ENCODE peak calls at places on chromosomes 6 and 20, in five cellular contexts. One of them, this sample, is unnamed.

GRCh38 chr6:44704240-44705150 is 317.0 kb downstream of the CDC5L start:
- DNase-seq in CD8-positive, alpha-beta memory T cell: no peak
- DNase-seq in OCI-LY7: no peak
- DNase-seq in IMR-90: no peak
- DNase-seq in prostate gland: no peak
- DNase-seq in this sample: no peak

GRCh38 chr6:46876126-46876525 is 45.6 kb downstream of the ADGRF5 start:
- DNase-seq in CD8-positive, alpha-beta memory T cell: no peak
- DNase-seq in IMR-90: no peak
- DNase-seq in OCI-LY7: no peak
- DNase-seq in prostate gland: peak; percentile 48
- DNase-seq in this sample: peak; percentile 16

GRCh38 chr6:41406821-41407787 is 71.7 kb downstream of the NCR2 start:
- DNase-seq in prostate gland: no peak
- DNase-seq in OCI-LY7: no peak
- DNase-seq in CD8-positive, alpha-beta memory T cell: no peak
- DNase-seq in IMR-90: no peak
- DNase-seq in this sample: no peak

GRCh38 chr6:98343797-98344196 is 490.6 kb upstream of the POU3F2 start:
- DNase-seq in prostate gland: no peak
- DNase-seq in IMR-90: no peak
- DNase-seq in OCI-LY7: no peak
- DNase-seq in CD8-positive, alpha-beta memory T cell: no peak
- DNase-seq in this sample: no peak

GRCh38 chr20:37271421-37271768 is 9.8 kb upstream of the GHRH start:
- DNase-seq in OCI-LY7: no peak
- DNase-seq in IMR-90: no peak
- DNase-seq in prostate gland: no peak
- DNase-seq in CD8-positive, alpha-beta memory T cell: no peak
- DNase-seq in this sample: no peak

GRCh38 chr6:169777896-169778295 is 26.5 kb downstream of the ERMARD start:
- DNase-seq in OCI-LY7: no peak
- DNase-seq in IMR-90: no peak
- DNase-seq in prostate gland: no peak
- DNase-seq in CD8-positive, alpha-beta memory T cell: no peak
- DNase-seq in this sample: no peak

GRCh38 chr6:161407581-161407980 is 133.7 kb upstream of the AGPAT4 start:
- DNase-seq in IMR-90: peak; percentile 66
- DNase-seq in prostate gland: no peak
- DNase-seq in CD8-positive, alpha-beta memory T cell: no peak
- DNase-seq in OCI-LY7: no peak
- DNase-seq in this sample: no peak

GRCh38 chr6:5472583-5472982 is 211.3 kb downstream of the FARS2 start:
- DNase-seq in IMR-90: no peak
- DNase-seq in prostate gland: no peak
- DNase-seq in CD8-positive, alpha-beta memory T cell: no peak
- DNase-seq in OCI-LY7: no peak
- DNase-seq in this sample: no peak

GRCh38 chr6:130381459-130382380 is 15.9 kb downstream of the TMEM200A start:
- DNase-seq in IMR-90: no peak
- DNase-seq in prostate gland: no peak
- DNase-seq in OCI-LY7: peak; percentile 9
- DNase-seq in CD8-positive, alpha-beta memory T cell: peak; percentile 63
- DNase-seq in this sample: no peak

GRCh38 chr6:68343901-68344300 is 291.2 kb upstream of the ADGRB3 start:
- DNase-seq in IMR-90: peak; percentile 0
- DNase-seq in prostate gland: no peak
- DNase-seq in CD8-positive, alpha-beta memory T cell: no peak
- DNase-seq in OCI-LY7: peak; percentile 22
- DNase-seq in this sample: peak; percentile 54

GRCh38 chr6:170259301-170259700 is 31.6 kb downstream of the DLL1 start:
- DNase-seq in IMR-90: no peak
- DNase-seq in prostate gland: no peak
- DNase-seq in CD8-positive, alpha-beta memory T cell: peak; percentile 13
- DNase-seq in OCI-LY7: no peak
- DNase-seq in this sample: no peak

GRCh38 chr6:835476-836160 is 142.7 kb upstream of the EXOC2 start:
- DNase-seq in IMR-90: no peak
- DNase-seq in CD8-positive, alpha-beta memory T cell: no peak
- DNase-seq in prostate gland: no peak
- DNase-seq in OCI-LY7: no peak
- DNase-seq in this sample: no peak

GRCh38 chr6:27129917-27130316 is 117.6 kb upstream of the PRSS16 start:
- DNase-seq in CD8-positive, alpha-beta memory T cell: no peak
- DNase-seq in IMR-90: no peak
- DNase-seq in OCI-LY7: no peak
- DNase-seq in prostate gland: no peak
- DNase-seq in this sample: no peak

GRCh38 chr6:9397981-9398559 is 962.7 kb upstream of the SLC35B3 start:
- DNase-seq in IMR-90: no peak
- DNase-seq in prostate gland: peak; percentile 78
- DNase-seq in CD8-positive, alpha-beta memory T cell: no peak
- DNase-seq in OCI-LY7: no peak
- DNase-seq in this sample: no peak

GRCh38 chr20:57280221-57280620 is 13.8 kb upstream of the BMP7 start:
- DNase-seq in IMR-90: no peak
- DNase-seq in prostate gland: no peak
- DNase-seq in OCI-LY7: peak; percentile 73
- DNase-seq in CD8-positive, alpha-beta memory T cell: no peak
- DNase-seq in this sample: no peak

GRCh38 chr6:99241905-99242534 is 107.5 kb downstream of the FAXC start:
- DNase-seq in CD8-positive, alpha-beta memory T cell: no peak
- DNase-seq in prostate gland: peak; percentile 15
- DNase-seq in IMR-90: peak; percentile 40
- DNase-seq in OCI-LY7: peak; percentile 7
- DNase-seq in this sample: no peak

GRCh38 chr6:52335576-52335975 is 26.4 kb upstream of the PAQR8 start:
- DNase-seq in prostate gland: no peak
- DNase-seq in OCI-LY7: no peak
- DNase-seq in IMR-90: no peak
- DNase-seq in CD8-positive, alpha-beta memory T cell: no peak
- DNase-seq in this sample: no peak

GRCh38 chr6:112232845-112233256 is 21.5 kb downstream of the LAMA4 start:
- DNase-seq in prostate gland: no peak
- DNase-seq in CD8-positive, alpha-beta memory T cell: no peak
- DNase-seq in OCI-LY7: no peak
- DNase-seq in IMR-90: peak; percentile 80
- DNase-seq in this sample: no peak

GRCh38 chr6:131954099-131954774 is 3.1 kb upstream of the CCN2 start:
- DNase-seq in prostate gland: no peak
- DNase-seq in IMR-90: peak; percentile 54
- DNase-seq in OCI-LY7: no peak
- DNase-seq in CD8-positive, alpha-beta memory T cell: no peak
- DNase-seq in this sample: no peak

GRCh38 chr6:127776320-127776719 is 124.5 kb downstream of the THEMIS start:
- DNase-seq in IMR-90: no peak
- DNase-seq in CD8-positive, alpha-beta memory T cell: no peak
- DNase-seq in OCI-LY7: no peak
- DNase-seq in prostate gland: no peak
- DNase-seq in this sample: no peak

GRCh38 chr6:85362652-85363310 is 87.1 kb upstream of the NT5E start:
- DNase-seq in OCI-LY7: no peak
- DNase-seq in CD8-positive, alpha-beta memory T cell: no peak
- DNase-seq in IMR-90: peak; percentile 78
- DNase-seq in prostate gland: no peak
- DNase-seq in this sample: no peak

GRCh38 chr6:35933844-35934243 is 12.9 kb upstream of the SRPK1 start:
- DNase-seq in prostate gland: no peak
- DNase-seq in CD8-positive, alpha-beta memory T cell: no peak
- DNase-seq in IMR-90: no peak
- DNase-seq in OCI-LY7: no peak
- DNase-seq in this sample: no peak

GRCh38 chr6:35926509-35927215 is 5.8 kb upstream of the SRPK1 start:
- DNase-seq in OCI-LY7: no peak
- DNase-seq in CD8-positive, alpha-beta memory T cell: no peak
- DNase-seq in IMR-90: no peak
- DNase-seq in prostate gland: no peak
- DNase-seq in this sample: no peak

GRCh38 chr6:35935469-35935868 is 14.6 kb upstream of the SRPK1 start:
- DNase-seq in OCI-LY7: no peak
- DNase-seq in IMR-90: no peak
- DNase-seq in prostate gland: no peak
- DNase-seq in CD8-positive, alpha-beta memory T cell: no peak
- DNase-seq in this sample: no peak

GRCh38 chr6:35929601-35930000 is 8.7 kb upstream of the SRPK1 start:
- DNase-seq in OCI-LY7: no peak
- DNase-seq in IMR-90: no peak
- DNase-seq in prostate gland: no peak
- DNase-seq in CD8-positive, alpha-beta memory T cell: no peak
- DNase-seq in this sample: no peak

GRCh38 chr6:35931120-35931561 is 10.2 kb upstream of the SRPK1 start:
- DNase-seq in prostate gland: no peak
- DNase-seq in IMR-90: no peak
- DNase-seq in CD8-positive, alpha-beta memory T cell: no peak
- DNase-seq in OCI-LY7: no peak
- DNase-seq in this sample: no peak
- H3K4me3 ChIP-seq in prostate gland: no peak overlapping the region
- H3K4me3 ChIP-seq in IMR-90: no peak overlapping the region
- H3K4me3 ChIP-seq in CD8-positive, alpha-beta memory T cell: no peak overlapping the region
- H3K4me3 ChIP-seq in OCI-LY7: no peak overlapping the region
- H3K4me3 ChIP-seq in this sample: peak overlapping the region; percentile 19

GRCh38 chr6:7896465-7896987 is 14.1 kb downstream of the TXNDC5 start:
- DNase-seq in CD8-positive, alpha-beta memory T cell: no peak
- DNase-seq in prostate gland: no peak
- DNase-seq in OCI-LY7: no peak
- DNase-seq in IMR-90: no peak
- DNase-seq in this sample: no peak

GRCh38 chr6:7897461-7898192 is 13.0 kb downstream of the TXNDC5 start:
- DNase-seq in prostate gland: no peak
- DNase-seq in CD8-positive, alpha-beta memory T cell: no peak
- DNase-seq in IMR-90: no peak
- DNase-seq in OCI-LY7: peak; percentile 66
- DNase-seq in this sample: no peak

GRCh38 chr6:7895125-7895423 is 15.5 kb downstream of the TXNDC5 start:
- DNase-seq in OCI-LY7: no peak
- DNase-seq in IMR-90: no peak
- DNase-seq in prostate gland: no peak
- DNase-seq in CD8-positive, alpha-beta memory T cell: no peak
- DNase-seq in this sample: no peak

GRCh38 chr6:7893342-7893741 is 17.2 kb downstream of the TXNDC5 start:
- DNase-seq in OCI-LY7: no peak
- DNase-seq in CD8-positive, alpha-beta memory T cell: no peak
- DNase-seq in prostate gland: no peak
- DNase-seq in IMR-90: no peak
- DNase-seq in this sample: no peak

GRCh38 chr6:7894272-7895124 is 16.1 kb downstream of the TXNDC5 start:
- DNase-seq in CD8-positive, alpha-beta memory T cell: no peak
- DNase-seq in IMR-90: no peak
- DNase-seq in prostate gland: no peak
- DNase-seq in OCI-LY7: no peak
- DNase-seq in this sample: no peak
- H3K36me3 ChIP-seq in CD8-positive, alpha-beta memory T cell: peaks cover 12% of the 10 kb centered on the region
- H3K36me3 ChIP-seq in IMR-90: peaks cover 69% of the 10 kb centered on the region
- H3K36me3 ChIP-seq in prostate gland: peaks cover 4% of the 10 kb centered on the region
- H3K36me3 ChIP-seq in OCI-LY7: peaks cover 100% of the 10 kb centered on the region
- H3K36me3 ChIP-seq in this sample: peaks cover 27% of the 10 kb centered on the region

GRCh38 chr6:166589786-166590574 is 3.5 kb upstream of the RAMACL start:
- DNase-seq in CD8-positive, alpha-beta memory T cell: no peak
- DNase-seq in OCI-LY7: no peak
- DNase-seq in IMR-90: no peak
- DNase-seq in prostate gland: no peak
- DNase-seq in this sample: no peak

GRCh38 chr6:166586424-166587156 is at the start of gene RAMACL:
- DNase-seq in OCI-LY7: peak; percentile 88
- DNase-seq in IMR-90: no peak
- DNase-seq in CD8-positive, alpha-beta memory T cell: peak; percentile 70
- DNase-seq in prostate gland: no peak
- DNase-seq in this sample: no peak

GRCh38 chr6:166589334-166589731 is 2.9 kb upstream of the RAMACL start:
- DNase-seq in CD8-positive, alpha-beta memory T cell: no peak
- DNase-seq in prostate gland: no peak
- DNase-seq in IMR-90: no peak
- DNase-seq in OCI-LY7: peak; percentile 5
- DNase-seq in this sample: no peak

GRCh38 chr6:166588691-166589333 is 2.3 kb upstream of the RAMACL start:
- DNase-seq in IMR-90: peak; percentile 76
- DNase-seq in prostate gland: no peak
- DNase-seq in OCI-LY7: peak; percentile 42
- DNase-seq in CD8-positive, alpha-beta memory T cell: no peak
- DNase-seq in this sample: no peak

DNA sequence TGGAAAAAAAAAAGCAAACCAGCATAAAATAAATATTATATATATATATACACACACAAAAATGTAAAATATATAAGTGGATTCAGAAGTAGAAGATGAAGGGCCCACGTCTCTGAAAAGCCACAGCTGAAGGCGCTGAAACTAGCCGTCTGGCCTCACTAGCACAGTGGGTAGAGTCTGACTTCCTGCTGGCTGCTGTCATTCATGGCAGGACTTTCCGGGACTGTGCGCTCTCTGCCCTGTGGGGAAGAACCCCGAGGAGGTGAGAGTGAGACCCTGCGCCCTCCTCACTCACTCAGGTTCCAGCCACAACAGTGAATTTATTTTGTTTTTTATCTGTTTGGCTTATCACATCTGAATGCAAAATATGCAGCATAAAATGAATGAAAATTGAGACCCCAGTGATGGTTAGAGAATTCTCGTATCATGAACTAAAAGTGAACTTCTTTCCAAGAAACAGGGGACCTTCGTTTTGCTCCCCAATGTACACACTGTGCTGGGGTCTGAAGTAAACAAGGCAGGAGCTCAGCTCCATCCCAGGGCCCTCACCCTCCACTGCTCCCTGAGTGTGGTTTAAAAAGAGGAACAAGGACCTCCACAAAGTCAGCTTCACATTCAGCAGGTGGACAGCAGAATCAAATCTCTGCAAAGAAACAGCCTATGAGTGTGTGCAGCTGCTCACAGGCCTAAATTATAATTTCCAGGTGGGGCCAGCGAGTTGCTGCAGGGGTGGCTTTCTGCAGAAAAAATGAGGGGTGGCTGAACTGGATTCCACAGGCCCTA is 1.3 kb upstream of the RAMACL start:
- DNase-seq in OCI-LY7: peak; percentile 91
- DNase-seq in prostate gland: no peak
- DNase-seq in CD8-positive, alpha-beta memory T cell: no peak
- DNase-seq in IMR-90: no peak
- DNase-seq in this sample: no peak
- H3K27ac ChIP-seq in OCI-LY7: peak overlapping the region; percentile 93
- H3K27ac ChIP-seq in prostate gland: no peak overlapping the region
- H3K27ac ChIP-seq in CD8-positive, alpha-beta memory T cell: no peak overlapping the region
- H3K27ac ChIP-seq in IMR-90: no peak overlapping the region
- H3K27ac ChIP-seq in this sample: no peak overlapping the region

GRCh38 chr20:31716818-31717477 is 5.7 kb downstream of the BCL2L1 start:
- DNase-seq in CD8-positive, alpha-beta memory T cell: no peak
- DNase-seq in prostate gland: no peak
- DNase-seq in OCI-LY7: no peak
- DNase-seq in IMR-90: no peak
- DNase-seq in this sample: no peak
- H3K4me3 ChIP-seq in CD8-positive, alpha-beta memory T cell: no peak overlapping the region
- H3K4me3 ChIP-seq in prostate gland: no peak overlapping the region
- H3K4me3 ChIP-seq in OCI-LY7: peak overlapping the region; percentile 95
- H3K4me3 ChIP-seq in IMR-90: no peak overlapping the region
- H3K4me3 ChIP-seq in this sample: no peak overlapping the region

GRCh38 chr20:59812286-59813125 is 120.9 kb downstream of the SYCP2 start:
- DNase-seq in IMR-90: no peak
- DNase-seq in OCI-LY7: no peak
- DNase-seq in prostate gland: no peak
- DNase-seq in CD8-positive, alpha-beta memory T cell: no peak
- DNase-seq in this sample: no peak
- H3K36me3 ChIP-seq in IMR-90: no peaks in the 10 kb centered on the region
- H3K36me3 ChIP-seq in OCI-LY7: no peaks in the 10 kb centered on the region
- H3K36me3 ChIP-seq in prostate gland: no peaks in the 10 kb centered on the region
- H3K36me3 ChIP-seq in CD8-positive, alpha-beta memory T cell: no peaks in the 10 kb centered on the region
- H3K36me3 ChIP-seq in this sample: no peaks in the 10 kb centered on the region

This sample was measured in iPS DF 6.9.